ENCODE peak calls at places on chromosomes 11 and 22, in six cellular contexts. I is germinal center; E is SK-N-SH; V is activated naive CD4-positive, alpha-beta T cell treated with anti-CD3 and anti-CD28 coated beads, Interleukin-2, amount 50 U/mL, for 16 hours; L is prostate gland; P is stimulated activated CD8-positive, alpha-beta memory T cell treated with anti-CD3 and anti-CD28 coated beads, Interleukin-15, amount 100 ng/mL, for 24 hours. Y is an unnamed sample.
A peak's percentile ranks its signal among the peaks of the same experiment; 100 is the strongest.

GRCh38 chr11:7143908-7144307 is 55.1 kb downstream of the RBMXL2 start:
- DNase-seq in I (no peak), E (no peak), V (no peak), L (no peak), P (no peak), Y (no peak)

GRCh38 chr11:117316197-117316961 is at the start of gene BACE1:
- DNase-seq in P (no peak), I (no peak), V (no peak), L (peak; percentile 71), E (peak; percentile 96), Y (no peak)

GRCh38 chr11:122441702-122442092 is 213.8 kb upstream of the UBASH3B start:
- DNase-seq in P (no peak), E (no peak), V (no peak), L (no peak), I (no peak), Y (no peak)

GRCh38 chr22:17845340-17845739 is 71.1 kb upstream of the BID start:
- DNase-seq in I (no peak), E (no peak), P (no peak), V (no peak), L (no peak), Y (no peak)

GRCh38 chr11:2799881-2800654 is 85.5 kb downstream of the CDKN1C start:
- DNase-seq in E (no peak), L (no peak), V (peak; percentile 2), P (no peak), I (no peak), Y (no peak)

GRCh38 chr11:47329431-47329993 is 23.0 kb downstream of the MYBPC3 start:
- DNase-seq in L (no peak), I (no peak), E (peak; percentile 15), V (no peak), P (no peak), Y (no peak)

GRCh38 chr11:2892215-2893020 is 6.8 kb upstream of the CDKN1C start:
- DNase-seq in I (peak; percentile 81), V (peak; percentile 73), L (no peak), E (peak; percentile 92), P (peak; percentile 29), Y (peak; percentile 55)

GRCh38 chr22:20550851-20551744 is 43.7 kb downstream of the MED15 start:
- DNase-seq in I (peak; percentile 53), P (no peak), E (no peak), V (peak; percentile 62), L (no peak), Y (no peak)

GRCh38 chr22:37077802-37078448 is 26.4 kb downstream of the KCTD17 start:
- DNase-seq in I (peak; percentile 88), E (peak; percentile 94), V (peak; percentile 86), P (peak; percentile 89), L (peak; percentile 32), Y (peak; percentile 58)

GRCh38 chr11:10305262-10305963 is 540 bp downstream of the ADM start:
- DNase-seq in V (peak; percentile 28), P (no peak), E (peak; percentile 76), I (peak; percentile 30), L (no peak), Y (peak; percentile 25)

GRCh38 chr11:22079133-22079847 is 113.6 kb upstream of the ANO5 start:
- DNase-seq in V (no peak), I (no peak), P (no peak), L (no peak), E (no peak), Y (no peak)

GRCh38 chr11:111833524-111833923 is 37.9 kb downstream of the ALG9 start:
- DNase-seq in P (no peak), E (no peak), I (no peak), L (no peak), V (no peak), Y (no peak)

Y was measured in naive B cell.